ENCODE peak calls at places on chromosomes 2 and 18, in eight cellular contexts. Z, R, C, M, L, F, V and O are unnamed samples.
A peak's percentile ranks its signal among the peaks of the same experiment; 100 is the strongest.

GRCh38 chr18:37489011-37489410 is 76.6 kb downstream of the CELF4 start:
- DNase-seq in R (no peak), V (no peak), L (no peak), C (no peak), Z (no peak), F (no peak), M (no peak), O (no peak)

GRCh38 chr2:151569167-151569566 is 159.5 kb downstream of the RIF1 start:
- DNase-seq in C (no peak), L (no peak), R (no peak), M (no peak), F (no peak), V (no peak), Z (no peak), O (no peak)

GRCh38 chr2:263774-264492 is at the start of gene SH3YL1:
- DNase-seq in L (peak; percentile 88), Z (peak; percentile 59), R (no peak), F (peak; percentile 68), V (no peak), M (peak; percentile 11), C (no peak), O (peak; percentile 43)

GRCh38 chr2:50878256-50878655 is 153.7 kb downstream of the NRXN1 start:
- DNase-seq in L (no peak), C (no peak), Z (no peak), M (no peak), F (no peak), R (no peak), V (no peak), O (peak; percentile 2)

GRCh38 chr2:83238111-83238510 is 1221.0 kb downstream of the SUCLG1 start:
- DNase-seq in L (no peak), C (no peak), M (no peak), V (no peak), F (no peak), R (no peak), Z (no peak), O (no peak)

GRCh38 chr18:9914334-9914583 is 443 bp downstream of the VAPA start:
- DNase-seq in C (peak; percentile 56), M (no peak), Z (no peak), F (no peak), L (no peak), V (no peak), R (no peak), O (no peak)

GRCh38 chr2:179675435-179675834 is 186.0 kb downstream of the ZNF385B start:
- DNase-seq in R (no peak), L (no peak), Z (no peak), F (no peak), V (no peak), M (no peak), C (no peak), O (no peak)

GRCh38 chr2:197869030-197869429 is 64.6 kb downstream of the PLCL1 start:
- DNase-seq in Z (no peak), V (no peak), F (no peak), R (no peak), M (no peak), C (no peak), L (no peak), O (no peak)

GRCh38 chr2:109209412-109209811 is 80.4 kb downstream of the SH3RF3 start:
- DNase-seq in M (no peak), F (no peak), L (no peak), V (no peak), Z (no peak), R (no peak), C (peak; percentile 78), O (no peak)

GRCh38 chr2:115161531-115162453 is 719.4 kb downstream of the DPP10 start:
- DNase-seq in L (no peak), M (no peak), C (no peak), V (no peak), Z (peak; percentile 76), R (no peak), F (no peak), O (no peak)

GRCh38 chr2:200484934-200485333 is 24.9 kb downstream of the KCTD18 start:
- DNase-seq in L (no peak), V (no peak), R (no peak), M (no peak), C (no peak), Z (no peak), F (no peak), O (no peak)

GRCh38 chr2:108909917-108910515 is 79.0 kb downstream of the EDAR start:
- DNase-seq in R (no peak), Z (peak; percentile 14), V (no peak), F (no peak), C (no peak), M (peak; percentile 23), L (no peak), O (no peak)

GRCh38 chr2:137151731-137152130 is 386.4 kb downstream of the THSD7B start:
- DNase-seq in F (no peak), M (no peak), V (no peak), L (no peak), C (no peak), Z (no peak), R (no peak), O (no peak)

GRCh38 chr18:45222200-45222599 is 393.1 kb upstream of the SLC14A2 start:
- DNase-seq in R (peak; percentile 36), V (no peak), F (no peak), L (no peak), C (no peak), M (no peak), Z (no peak), O (no peak)

GRCh38 chr2:160932960-160933359 is 227.3 kb upstream of the TANK start:
- DNase-seq in F (no peak), Z (no peak), V (no peak), C (peak; percentile 60), L (no peak), M (no peak), R (no peak), O (no peak)

GRCh38 chr18:55320399-55321255 is 267.4 kb downstream of the TCF4 start:
- DNase-seq in R (no peak), Z (no peak), C (peak; percentile 56), M (peak; percentile 43), F (no peak), V (no peak), L (no peak), O (peak; percentile 64)

GRCh38 chr2:214706986-214707385 is 102.5 kb downstream of the BARD1 start:
- DNase-seq in L (peak; percentile 47), F (peak; percentile 23), Z (no peak), C (no peak), V (no peak), M (peak; percentile 11), R (peak; percentile 3), O (no peak)

GRCh38 chr2:142742301-142743214 is 134.9 kb upstream of the KYNU start:
- DNase-seq in C (peak; percentile 38), L (no peak), V (peak; percentile 1), M (no peak), R (no peak), F (no peak), Z (no peak), O (peak; percentile 36)

GRCh38 chr2:174247474-174248186 is 702 bp downstream of the OLA1 start:
- DNase-seq in M (peak; percentile 76), Z (peak; percentile 53), V (no peak), R (no peak), F (peak; percentile 29), C (peak; percentile 5), L (peak; percentile 7), O (peak; percentile 37)

GRCh38 chr2:118539290-118539689 is 308.2 kb downstream of the EN1 start:
- DNase-seq in F (no peak), V (no peak), R (no peak), C (peak; percentile 25), Z (peak; percentile 57), M (peak; percentile 27), L (no peak), O (peak; percentile 23)

GRCh38 chr2:8146329-8147048 is 535.4 kb upstream of the ID2 start:
- DNase-seq in R (no peak), V (no peak), C (no peak), M (peak; percentile 81), F (peak; percentile 81), L (no peak), Z (no peak), O (no peak)

GRCh38 chr18:22710628-22711380 is 222.3 kb upstream of the RBBP8 start:
- DNase-seq in F (no peak), V (no peak), M (peak; percentile 22), L (no peak), R (no peak), C (peak; percentile 35), Z (no peak), O (no peak)

GRCh38 chr2:237766334-237766733 is 32.2 kb upstream of the RBM44 start:
- DNase-seq in L (no peak), V (no peak), F (no peak), Z (no peak), C (peak; percentile 43), R (no peak), M (peak; percentile 40), O (no peak)